ENCODE peak calls at places on chromosome 16, in five cellular contexts. P, G, N, D and B are unnamed samples.

GRCh38 chr16:84828322-84828721 is 8.5 kb downstream of the CRISPLD2 start:
- DNase-seq in P (no peak), G (no peak), N (no peak), D (no peak), B (no peak)

GRCh38 chr16:31745900-31746299 is 127.7 kb upstream of the ZNF267 start:
- DNase-seq in P (no peak), G (no peak), N (no peak), D (no peak), B (no peak)

GRCh38 chr16:77885596-77886295 is 97.4 kb downstream of the VAT1L start:
- DNase-seq in P (no peak), G (peak), N (no peak), D (no peak), B (no peak)

GRCh38 chr16:50263940-50264929 is 2.1 kb upstream of the ADCY7 start:
- DNase-seq in P (no peak), G (peak), N (no peak), D (no peak), B (no peak)

GRCh38 chr16:57540906-57541753 is 1.3 kb upstream of the ADGRG5 start:
- DNase-seq in P (no peak), G (no peak), N (no peak), D (peak), B (no peak)

GRCh38 chr16:71895679-71896385 is 501 bp downstream of the IST1 start:
- DNase-seq in P (no peak), G (peak), N (peak), D (no peak), B (no peak)

GRCh38 chr16:4176794-4177438 is 60.7 kb upstream of the ADCY9 start:
- DNase-seq in P (no peak), G (peak), N (no peak), D (no peak), B (no peak)

GRCh38 chr16:81661082-81661481 is 118.0 kb upstream of the PLCG2 start:
- DNase-seq in P (no peak), G (no peak), N (no peak), D (no peak), B (no peak)

GRCh38 chr16:85659805-85660511 is 28.8 kb downstream of the GINS2 start:
- DNase-seq in P (peak), G (peak), N (peak), D (no peak), B (no peak)

GRCh38 chr16:74817851-74818250 is 43.2 kb upstream of the FA2H start:
- DNase-seq in P (no peak), G (no peak), N (no peak), D (no peak), B (no peak)

GRCh38 chr16:24845726-24846547 is at the start of gene SLC5A11:
- DNase-seq in P (no peak), G (no peak), N (peak), D (peak), B (no peak)